ENCODE peak calls at places on chromosomes 13 and 19, in nine cellular contexts. T, O, I, B, R, Q, N, H and D are unnamed samples.
A peak's percentile ranks its signal among the peaks of the same experiment; 100 is the strongest.

GRCh38 chr13:94657167-94657566 is 55.2 kb downstream of the SOX21 start:
- DNase-seq in Q (no peak), T (no peak), N (no peak), O (no peak), H (no peak), B (no peak), I (no peak), R (no peak), D (no peak)

GRCh38 chr19:47540748-47541147 is 25.9 kb upstream of the NAPA start:
- DNase-seq in R (no peak), I (no peak), Q (no peak), O (no peak), T (no peak), H (no peak), N (no peak), B (peak; percentile 59), D (no peak)

GRCh38 chr19:2315818-2316353 is 7.9 kb upstream of the LINGO3 start:
- DNase-seq in R (peak; percentile 33), I (peak; percentile 65), O (peak; percentile 42), T (no peak), B (peak; percentile 82), H (peak; percentile 41), N (peak; percentile 69), Q (peak; percentile 93), D (peak; percentile 71)

GRCh38 chr19:12996542-12997094 is 1.3 kb downstream of the NFIX start:
- DNase-seq in O (peak; percentile 55), I (peak; percentile 62), Q (peak; percentile 75), H (no peak), N (no peak), R (no peak), T (no peak), B (peak; percentile 66), D (no peak)

GRCh38 chr13:70568571-70568970 is 460.3 kb upstream of the KLHL1 start:
- DNase-seq in O (no peak), Q (no peak), N (no peak), R (no peak), I (no peak), T (no peak), B (no peak), H (no peak), D (no peak)

GRCh38 chr19:41910240-41910991 is 17.8 kb downstream of the ERFL start:
- DNase-seq in O (no peak), Q (peak; percentile 75), N (no peak), B (no peak), I (no peak), T (no peak), R (no peak), H (no peak), D (no peak)

GRCh38 chr13:39451860-39452301 is 151.1 kb downstream of the LHFPL6 start:
- DNase-seq in N (no peak), O (peak; percentile 25), T (no peak), Q (no peak), B (peak; percentile 67), H (peak; percentile 25), I (no peak), R (no peak), D (peak; percentile 11)

GRCh38 chr13:42001580-42001979 is 40.7 kb upstream of the VWA8 start:
- DNase-seq in R (no peak), T (no peak), N (no peak), Q (no peak), B (no peak), I (no peak), O (no peak), H (no peak), D (no peak)

DNA sequence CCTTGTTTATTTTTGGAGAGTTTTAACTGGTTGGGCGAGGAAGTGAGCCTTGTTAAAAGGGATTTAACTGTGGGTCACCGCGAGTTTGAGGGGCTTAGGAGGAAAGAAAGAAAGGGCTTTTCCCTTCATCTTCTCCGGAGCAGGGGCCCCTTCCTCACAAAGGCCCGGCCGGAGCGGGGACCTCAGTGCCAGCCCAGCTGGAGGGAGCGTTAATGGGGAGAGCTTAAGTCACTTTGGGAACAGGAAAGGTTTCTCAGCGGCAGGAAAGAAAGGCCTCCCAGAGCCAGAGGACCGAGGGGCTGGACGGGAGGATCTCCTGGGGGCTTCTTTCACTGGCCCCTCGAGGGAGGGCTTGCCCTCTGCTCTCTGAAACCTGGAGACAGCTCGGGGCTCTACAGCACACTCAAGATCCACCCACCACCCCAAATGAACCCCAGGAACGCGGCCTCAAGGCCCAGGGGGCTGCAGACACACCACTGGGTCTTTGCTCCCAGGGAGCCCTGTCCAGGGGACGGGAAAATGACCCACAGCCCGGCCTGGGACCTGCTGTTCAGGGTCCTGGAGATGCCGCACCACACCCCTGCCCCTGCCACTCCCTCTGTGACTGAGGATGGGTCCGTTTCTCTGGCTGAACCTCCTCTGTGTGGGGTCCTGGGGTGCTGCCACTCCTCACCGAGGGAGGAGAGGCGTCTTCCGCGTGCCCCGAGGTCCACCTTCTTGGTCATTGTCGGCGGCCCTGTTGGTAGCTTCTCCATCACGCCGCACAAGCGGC is 128.3 kb downstream of the URI1 start:
- DNase-seq in I (peak; percentile 4), T (no peak), B (no peak), H (no peak), R (no peak), O (no peak), Q (peak; percentile 61), N (peak; percentile 37), D (peak; percentile 4)
- TF ChIP-seq POLR2A in I (no peak), T (no peak), B (no peak), H (no peak), R (no peak), O (no peak), Q (no peak), N (no peak), D (no peak)

GRCh38 chr13:112892759-112893569 is 76.0 kb upstream of the MCF2L start:
- DNase-seq in I (peak; percentile 61), H (no peak), N (no peak), R (no peak), B (no peak), T (no peak), O (peak; percentile 70), Q (peak; percentile 77), D (peak; percentile 52)

GRCh38 chr13:112893570-112894422 is 75.2 kb upstream of the MCF2L start:
- DNase-seq in B (no peak), O (peak; percentile 80), I (peak; percentile 69), H (no peak), N (peak; percentile 70), T (no peak), Q (peak; percentile 87), R (no peak), D (peak; percentile 64)

GRCh38 chr13:112895521-112896465 is 73.2 kb upstream of the MCF2L start:
- DNase-seq in O (no peak), N (peak; percentile 43), B (no peak), H (no peak), Q (peak; percentile 76), R (no peak), I (no peak), T (no peak), D (no peak)

GRCh38 chr13:112894423-112894672 is 74.7 kb upstream of the MCF2L start:
- DNase-seq in H (no peak), Q (no peak), O (no peak), I (no peak), N (no peak), B (no peak), R (no peak), T (no peak), D (no peak)

DNA sequence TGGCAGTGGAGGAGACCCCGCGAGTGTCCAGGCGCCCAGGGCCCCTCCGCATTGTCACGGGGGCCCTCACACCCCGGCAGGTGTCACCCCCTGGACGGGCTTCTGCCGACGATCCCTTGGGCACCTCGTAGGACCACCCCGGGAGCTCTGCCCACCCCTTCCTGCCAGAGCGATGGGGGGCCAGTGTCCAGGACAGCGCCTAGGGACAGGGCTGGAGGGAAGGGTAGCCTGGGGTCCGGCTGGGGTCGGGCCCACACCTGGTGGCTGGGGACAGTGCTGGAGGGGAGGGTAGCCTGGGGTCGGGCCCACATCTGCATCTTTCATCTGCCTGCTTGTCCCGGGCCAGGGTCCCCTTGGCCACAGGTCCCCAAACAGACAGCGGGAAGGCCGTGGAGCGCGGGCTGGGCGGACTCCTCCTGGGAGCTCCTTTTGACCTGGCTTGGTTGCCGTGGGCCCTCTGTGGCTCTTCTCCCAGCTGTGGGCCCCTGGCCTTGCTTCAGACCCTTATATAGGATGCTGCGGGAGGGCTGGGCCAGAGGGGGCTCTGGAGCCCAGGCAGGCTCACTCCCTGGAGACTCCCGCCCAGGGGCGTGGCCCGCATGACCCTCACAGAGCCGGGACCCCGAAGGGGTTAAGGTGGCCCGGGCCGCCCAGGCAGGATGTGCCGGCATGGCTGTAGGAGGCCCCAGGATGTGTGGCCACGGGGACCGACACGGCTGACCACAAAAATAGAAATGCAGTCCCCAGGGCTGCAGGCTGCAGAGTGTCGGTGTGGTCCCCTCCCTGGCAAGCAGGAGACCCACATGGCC is 74.1 kb upstream of the MCF2L start:
- DNase-seq in Q (peak; percentile 82), O (peak; percentile 43), R (no peak), N (peak; percentile 48), I (no peak), T (no peak), H (no peak), B (no peak), D (no peak)
- H3K4me3 ChIP-seq in Q (peak overlapping the region; percentile 51), O (peak overlapping the region; percentile 43), R (peak overlapping the region; percentile 25), N (peak overlapping the region; percentile 56), I (peak overlapping the region; percentile 59), T (peak overlapping the region; percentile 49), H (no peak overlapping the region), B (no peak overlapping the region), D (peak overlapping the region; percentile 52)

DNA sequence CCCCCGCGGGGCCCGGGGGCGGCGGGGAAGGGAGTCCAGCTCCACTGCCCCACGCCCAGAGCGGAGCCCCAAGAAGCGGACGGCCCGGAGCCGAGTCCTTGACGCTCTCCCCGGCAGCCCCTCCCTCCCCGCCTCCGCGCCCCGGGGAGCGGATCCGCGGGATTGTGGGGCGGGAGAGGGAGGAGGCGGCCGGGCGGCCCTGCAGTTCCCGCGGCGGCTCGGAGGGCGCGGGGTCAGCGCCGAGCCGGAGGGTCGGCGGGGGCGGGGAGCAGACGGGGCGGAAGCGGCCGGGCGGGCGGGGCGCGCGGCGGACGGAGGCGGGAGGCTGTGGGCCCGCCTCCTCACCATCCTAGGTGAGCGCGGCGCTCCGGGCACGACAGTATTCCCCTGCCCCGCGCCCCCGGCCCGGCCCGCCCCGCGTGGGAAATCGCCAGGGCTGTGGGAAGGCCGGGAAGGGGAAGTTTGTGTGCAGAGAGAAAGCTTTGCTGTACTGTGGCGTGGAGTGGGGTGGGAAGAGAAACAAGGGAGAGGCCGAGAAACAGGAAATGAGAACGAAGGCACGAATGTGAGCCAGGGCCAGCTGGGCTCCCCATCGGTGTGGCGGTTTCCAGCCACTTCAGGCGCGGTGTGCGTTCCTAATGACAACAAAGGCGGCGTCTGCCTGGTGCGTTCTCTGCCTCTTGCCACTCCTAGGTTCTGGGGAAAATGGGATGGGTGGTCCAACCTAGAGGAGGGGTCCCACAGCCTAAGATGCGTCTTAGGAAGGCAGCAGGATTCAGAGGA is 1.3 kb upstream of the KLF12 start:
- DNase-seq in O (peak; percentile 47), I (peak; percentile 68), B (peak; percentile 66), H (peak; percentile 36), R (peak; percentile 30), Q (peak; percentile 92), T (no peak), N (peak; percentile 77), D (peak; percentile 78)
- TF ChIP-seq POLR2A in O (peak; percentile 37), I (no peak), B (no peak), H (no peak), R (no peak), Q (peak; percentile 15), T (no peak), N (no peak), D (peak; percentile 60)

DNA sequence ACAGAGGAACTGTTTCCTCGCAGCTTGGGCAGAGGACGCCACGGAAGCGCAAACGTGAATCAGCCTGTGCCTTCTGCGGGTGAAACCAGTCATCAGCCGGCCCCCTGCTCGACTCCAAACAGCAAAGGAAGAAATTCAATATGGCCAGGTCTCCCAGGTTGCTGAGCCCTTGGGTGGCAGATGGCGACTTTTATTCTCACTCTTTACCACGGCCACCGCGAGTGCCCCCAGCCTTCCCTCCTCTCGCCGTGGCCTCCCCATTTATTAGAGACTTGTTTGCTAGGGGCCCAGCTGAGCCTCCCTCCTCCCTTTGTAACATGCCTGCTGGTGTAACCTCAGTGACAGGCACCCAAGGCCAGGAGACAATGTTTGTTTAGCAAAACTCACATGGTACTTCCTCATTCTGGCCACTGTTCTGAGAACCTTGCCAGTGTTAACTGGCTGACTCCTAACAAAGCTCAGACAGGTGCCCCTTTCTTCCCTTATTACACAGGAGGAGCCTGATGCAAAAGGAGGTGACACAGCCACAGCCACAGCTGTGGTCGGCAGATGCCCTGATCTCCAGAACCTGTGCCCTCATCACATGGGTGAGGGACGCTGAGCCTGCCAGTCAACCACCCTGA is 5.8 kb downstream of the RAB20 start:
- DNase-seq in I (peak; percentile 70), R (no peak), H (no peak), B (peak; percentile 71), Q (peak; percentile 70), T (no peak), O (peak; percentile 84), N (peak; percentile 51), D (peak; percentile 44)
- H3K4me3 ChIP-seq in I (no peak overlapping the region), R (no peak overlapping the region), H (no peak overlapping the region), B (no peak overlapping the region), Q (no peak overlapping the region), T (no peak overlapping the region), O (no peak overlapping the region), N (no peak overlapping the region), D (no peak overlapping the region)